ENCODE peak calls at places on chromosomes 16 and 17, in four cellular contexts. I is K562, A is HL-60, V is GM12878. O is an unnamed sample.

GRCh38 chr17:65171753-65172152 is 34.6 kb downstream of the RGS9 start:
- DNase-seq in V (no peak), I (peak; percentile 43), A (no peak), O (no peak)

GRCh38 chr17:44360144-44360533 is 3.5 kb downstream of the FAM171A2 start:
- DNase-seq in A (no peak), V (no peak), I (no peak), O (no peak)

GRCh38 chr17:37824534-37825485 is 80.0 kb upstream of the HNF1B start:
- DNase-seq in I (no peak), V (no peak), A (no peak), O (no peak)

GRCh38 chr16:4495766-4496165 is 19.6 kb downstream of the HMOX2 start:
- DNase-seq in V (no peak), A (no peak), I (no peak), O (no peak)

GRCh38 chr17:74042744-74043486 is 160.6 kb upstream of the RPL38 start:
- DNase-seq in V (no peak), I (peak; percentile 12), A (no peak), O (no peak)

GRCh38 chr16:89958596-89958995 is 10.0 kb downstream of the DEF8 start:
- DNase-seq in I (no peak), A (no peak), V (no peak), O (no peak)

GRCh38 chr16:12646490-12647274 is 157.0 kb downstream of the CPPED1 start:
- DNase-seq in I (peak; percentile 34), A (no peak), V (peak; percentile 70), O (no peak)

GRCh38 chr17:1880851-1881630 is 51.2 kb downstream of the RPA1 start:
- DNase-seq in V (no peak), I (no peak), A (no peak), O (no peak)

GRCh38 chr17:33962857-33963655 is 292.0 kb upstream of the CCL2 start:
- DNase-seq in I (no peak), V (peak; percentile 39), A (no peak), O (peak; percentile 10)

GRCh38 chr16:14490281-14490680 is 139.8 kb downstream of the PARN start:
- DNase-seq in I (peak; percentile 18), V (no peak), A (no peak), O (no peak)

GRCh38 chr16:1309888-1310831 is 724 bp downstream of the UBE2I start:
- DNase-seq in A (no peak), I (peak; percentile 75), V (no peak), O (no peak)

GRCh38 chr17:75490173-75490743 is 25.1 kb downstream of the CASKIN2 start:
- DNase-seq in I (no peak), A (no peak), V (no peak), O (no peak)

GRCh38 chr17:79420318-79421243 is 190.3 kb downstream of the RBFOX3 start:
- DNase-seq in I (peak; percentile 57), V (no peak), A (no peak), O (no peak)

GRCh38 chr16:14151256-14152030 is 80.3 kb downstream of the MRTFB start:
- DNase-seq in V (no peak), A (no peak), I (no peak), O (no peak)

GRCh38 chr17:73586921-73587680 is 57.1 kb downstream of the SDK2 start:
- DNase-seq in A (no peak), I (peak; percentile 53), V (no peak), O (no peak)

GRCh38 chr16:11242658-11243057 is 13.3 kb downstream of the SOCS1 start:
- DNase-seq in I (no peak), V (no peak), A (no peak), O (no peak)

GRCh38 chr17:67013891-67014290 is 30.5 kb upstream of the CACNG1 start:
- DNase-seq in V (no peak), A (no peak), I (no peak), O (no peak)

GRCh38 chr16:24539850-24540484 is 601 bp downstream of the RBBP6 start:
- DNase-seq in V (no peak), I (peak; percentile 58), A (peak; percentile 35), O (peak; percentile 25)

GRCh38 chr17:73822371-73822770 is 178.1 kb upstream of the SDK2 start:
- DNase-seq in V (no peak), I (no peak), A (no peak), O (no peak)

GRCh38 chr17:79203016-79203415 is 128.4 kb downstream of the ENGASE start:
- DNase-seq in A (no peak), V (no peak), I (no peak), O (no peak)

GRCh38 chr16:89122322-89122831 is 28.7 kb downstream of the ACSF3 start:
- DNase-seq in I (no peak), V (no peak), A (no peak), O (peak; percentile 60)

GRCh38 chr17:46758614-46759013 is 59.9 kb downstream of the WNT3 start:
- DNase-seq in A (no peak), I (no peak), V (no peak), O (no peak)

GRCh38 chr17:31753011-31753410 is 106.0 kb downstream of the COPRS start:
- DNase-seq in I (no peak), V (no peak), A (no peak), O (no peak)

GRCh38 chr16:72891291-72892227 is 156.4 kb downstream of the ZFHX3 start:
- DNase-seq in V (no peak), I (no peak), A (no peak), O (no peak)

GRCh38 chr17:29163563-29163962 is 16.6 kb downstream of the MYO18A start:
- DNase-seq in V (no peak), A (no peak), I (no peak), O (no peak)

GRCh38 chr17:20259668-20260067 is 207.7 kb downstream of the LGALS9B start:
- DNase-seq in I (no peak), A (no peak), V (no peak), O (no peak)

GRCh38 chr16:86457621-86458456 is 52.5 kb upstream of the FOXF1 start:
- DNase-seq in A (no peak), I (no peak), V (no peak), O (no peak)
- TF ChIP-seq POLR2AphosphoS5 in A (no peak), I (no peak), V (no peak), O (no peak)

GRCh38 chr16:57265850-57266530 is 18.5 kb downstream of the PLLP start:
- DNase-seq in A (no peak), I (peak; percentile 72), V (no peak), O (no peak)

GRCh38 chr16:57264381-57264780 is 19.3 kb downstream of the ARL2BP start:
- DNase-seq in A (no peak), V (no peak), I (no peak), O (no peak)

GRCh38 chr16:57268804-57269800 is 15.4 kb downstream of the PLLP start:
- DNase-seq in V (no peak), I (peak; percentile 84), A (no peak), O (no peak)

GRCh38 chr16:57264950-57265371 is 19.5 kb downstream of the PLLP start:
- DNase-seq in I (no peak), V (no peak), A (no peak), O (no peak)

GRCh38 chr16:57266531-57267268 is 17.8 kb downstream of the PLLP start:
- DNase-seq in A (no peak), I (peak; percentile 47), V (no peak), O (no peak)
- TF ChIP-seq SPI1 in A (no peak), I (no peak), V (no peak), O (no peak)

GRCh38 chr17:40100669-40101366 is 429 bp upstream of the NR1D1 start:
- DNase-seq in V (peak; percentile 82), A (peak; percentile 96), I (peak; percentile 99), O (peak; percentile 66)
- TF ChIP-seq POLR2AphosphoS5 in V (no peak), A (no peak), I (no peak), O (no peak)

GRCh38 chr16:22296225-22297113 is 740 bp upstream of the POLR3E start:
- DNase-seq in I (peak; percentile 34), V (peak; percentile 94), A (no peak), O (no peak)
- TF ChIP-seq SPI1 in I (no peak), V (no peak), A (no peak), O (no peak)

DNA sequence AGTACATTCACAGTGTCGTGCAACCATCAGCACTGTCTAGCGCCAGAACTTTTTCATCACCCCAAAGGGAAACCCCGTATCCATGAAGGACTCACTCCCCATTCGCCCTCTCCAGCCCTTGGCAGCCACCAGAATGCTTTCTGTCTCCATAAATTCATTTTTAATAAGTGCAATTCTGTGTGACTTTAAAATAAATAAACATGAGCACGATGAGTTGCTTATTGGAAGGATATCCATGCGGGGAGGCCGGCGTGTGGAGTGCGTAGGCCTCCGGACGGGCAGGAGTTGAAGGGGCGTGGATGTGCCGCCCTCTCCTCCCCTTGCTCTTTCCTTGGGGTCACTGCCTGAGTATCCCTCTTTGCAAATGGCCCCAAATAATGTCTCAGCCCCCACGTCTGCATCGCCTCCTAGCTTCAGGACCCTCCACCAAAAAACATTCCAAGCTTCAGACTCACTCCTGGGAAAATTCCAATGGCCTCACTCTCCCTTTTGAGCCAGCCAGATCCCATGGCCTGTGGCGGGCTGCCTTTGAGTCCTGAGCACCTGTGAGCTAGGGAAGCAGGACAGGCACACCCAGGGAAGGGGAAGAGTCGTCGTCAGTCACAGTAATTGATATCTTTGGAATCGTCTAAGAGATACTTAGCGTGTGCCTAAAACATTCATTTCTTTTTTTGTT is 306.3 kb downstream of the SEC14L1 start:
- DNase-seq in V (no peak), I (no peak), A (no peak), O (no peak)
- TF ChIP-seq POLR2AphosphoS5 in V (no peak), I (no peak), A (no peak), O (no peak)